ENCODE peak calls at places on chromosomes 16 and 17, in five cellular contexts. One of them, this sample, is unnamed.

GRCh38 chr16:48420437-48420836 is 35.2 kb upstream of the SIAH1 start:
- DNase-seq in transverse colon: no peak
- DNase-seq in CD8-positive, alpha-beta T cell: no peak
- DNase-seq in CD4-positive, alpha-beta memory T cell: no peak
- DNase-seq in cardiac muscle cell: no peak
- DNase-seq in this sample: no peak

GRCh38 chr17:81456798-81457197 is 55.8 kb downstream of the ACTG1 start:
- DNase-seq in transverse colon: no peak
- DNase-seq in CD8-positive, alpha-beta T cell: no peak
- DNase-seq in CD4-positive, alpha-beta memory T cell: no peak
- DNase-seq in cardiac muscle cell: peak; percentile 78
- DNase-seq in this sample: no peak

GRCh38 chr17:2692781-2693135 is 18.8 kb downstream of the CLUH start:
- DNase-seq in transverse colon: no peak
- DNase-seq in CD8-positive, alpha-beta T cell: no peak
- DNase-seq in CD4-positive, alpha-beta memory T cell: no peak
- DNase-seq in cardiac muscle cell: no peak
- DNase-seq in this sample: no peak

GRCh38 chr17:72666519-72666874 is 426.0 kb downstream of the SLC39A11 start:
- DNase-seq in transverse colon: no peak
- DNase-seq in CD8-positive, alpha-beta T cell: no peak
- DNase-seq in CD4-positive, alpha-beta memory T cell: no peak
- DNase-seq in cardiac muscle cell: no peak
- DNase-seq in this sample: no peak

GRCh38 chr17:16286947-16287562 is 66.2 kb downstream of the CENPV start:
- DNase-seq in transverse colon: peak; percentile 31
- DNase-seq in CD8-positive, alpha-beta T cell: no peak
- DNase-seq in CD4-positive, alpha-beta memory T cell: no peak
- DNase-seq in cardiac muscle cell: no peak
- DNase-seq in this sample: no peak

GRCh38 chr17:6178959-6179358 is 108.8 kb downstream of the WSCD1 start:
- DNase-seq in transverse colon: no peak
- DNase-seq in CD8-positive, alpha-beta T cell: no peak
- DNase-seq in CD4-positive, alpha-beta memory T cell: no peak
- DNase-seq in cardiac muscle cell: no peak
- DNase-seq in this sample: no peak

GRCh38 chr16:87062569-87063442 is 254.4 kb downstream of the C16orf95 start:
- DNase-seq in transverse colon: peak; percentile 55
- DNase-seq in CD8-positive, alpha-beta T cell: no peak
- DNase-seq in CD4-positive, alpha-beta memory T cell: peak; percentile 2
- DNase-seq in cardiac muscle cell: peak; percentile 89
- DNase-seq in this sample: no peak

GRCh38 chr17:39553326-39553945 is 54.3 kb downstream of the NEUROD2 start:
- DNase-seq in transverse colon: no peak
- DNase-seq in CD8-positive, alpha-beta T cell: no peak
- DNase-seq in CD4-positive, alpha-beta memory T cell: no peak
- DNase-seq in cardiac muscle cell: no peak
- DNase-seq in this sample: no peak

GRCh38 chr17:68172461-68172954 is 75.3 kb upstream of the AMZ2 start:
- DNase-seq in transverse colon: peak; percentile 81
- DNase-seq in CD8-positive, alpha-beta T cell: peak; percentile 74
- DNase-seq in CD4-positive, alpha-beta memory T cell: peak; percentile 67
- DNase-seq in cardiac muscle cell: peak; percentile 73
- DNase-seq in this sample: peak; percentile 70

GRCh38 chr17:53934931-53935330 is 112.2 kb downstream of the KIF2B start:
- DNase-seq in transverse colon: no peak
- DNase-seq in CD8-positive, alpha-beta T cell: no peak
- DNase-seq in CD4-positive, alpha-beta memory T cell: no peak
- DNase-seq in cardiac muscle cell: no peak
- DNase-seq in this sample: no peak

GRCh38 chr16:67883872-67884261 is 818 bp upstream of the NRN1L start:
- DNase-seq in transverse colon: peak; percentile 72
- DNase-seq in CD8-positive, alpha-beta T cell: peak; percentile 79
- DNase-seq in CD4-positive, alpha-beta memory T cell: peak; percentile 73
- DNase-seq in cardiac muscle cell: peak; percentile 70
- DNase-seq in this sample: peak; percentile 80
- H3K9me3 ChIP-seq in transverse colon: no peaks in the 10 kb centered on the region
- H3K9me3 ChIP-seq in CD8-positive, alpha-beta T cell: no peaks in the 10 kb centered on the region
- H3K9me3 ChIP-seq in CD4-positive, alpha-beta memory T cell: no peaks in the 10 kb centered on the region
- H3K9me3 ChIP-seq in cardiac muscle cell: no peaks in the 10 kb centered on the region
- H3K9me3 ChIP-seq in this sample: no peaks in the 10 kb centered on the region

DNA sequence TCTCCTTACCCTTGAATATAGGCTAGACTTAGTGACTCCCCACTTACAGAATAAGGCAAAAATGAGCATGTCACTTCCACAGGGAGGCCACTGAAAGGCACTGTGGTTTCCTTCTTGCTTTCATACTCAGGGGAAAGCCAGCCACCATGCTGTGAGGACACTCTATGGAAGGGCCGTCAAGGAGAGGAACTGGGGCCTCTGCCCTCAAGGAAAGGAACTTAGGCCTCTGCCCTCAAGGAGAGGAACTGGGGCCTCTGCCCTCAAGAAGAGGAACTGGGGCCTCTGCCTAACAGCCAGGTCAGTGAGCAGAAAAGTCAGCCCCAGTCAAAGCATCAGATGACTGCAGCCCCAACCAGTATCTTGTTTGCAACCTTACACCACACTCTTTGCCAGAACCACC is 30.1 kb downstream of the VPS35 start:
- DNase-seq in transverse colon: peak; percentile 12
- DNase-seq in CD8-positive, alpha-beta T cell: no peak
- DNase-seq in CD4-positive, alpha-beta memory T cell: no peak
- DNase-seq in cardiac muscle cell: peak; percentile 10
- DNase-seq in this sample: no peak
- H3K36me3 ChIP-seq in transverse colon: peaks cover 27% of the 10 kb centered on the region
- H3K36me3 ChIP-seq in CD8-positive, alpha-beta T cell: peaks cover 14% of the 10 kb centered on the region
- H3K36me3 ChIP-seq in CD4-positive, alpha-beta memory T cell: peaks cover 18% of the 10 kb centered on the region
- H3K36me3 ChIP-seq in cardiac muscle cell: peaks cover 39% of the 10 kb centered on the region
- H3K36me3 ChIP-seq in this sample: peaks cover 19% of the 10 kb centered on the region

DNA sequence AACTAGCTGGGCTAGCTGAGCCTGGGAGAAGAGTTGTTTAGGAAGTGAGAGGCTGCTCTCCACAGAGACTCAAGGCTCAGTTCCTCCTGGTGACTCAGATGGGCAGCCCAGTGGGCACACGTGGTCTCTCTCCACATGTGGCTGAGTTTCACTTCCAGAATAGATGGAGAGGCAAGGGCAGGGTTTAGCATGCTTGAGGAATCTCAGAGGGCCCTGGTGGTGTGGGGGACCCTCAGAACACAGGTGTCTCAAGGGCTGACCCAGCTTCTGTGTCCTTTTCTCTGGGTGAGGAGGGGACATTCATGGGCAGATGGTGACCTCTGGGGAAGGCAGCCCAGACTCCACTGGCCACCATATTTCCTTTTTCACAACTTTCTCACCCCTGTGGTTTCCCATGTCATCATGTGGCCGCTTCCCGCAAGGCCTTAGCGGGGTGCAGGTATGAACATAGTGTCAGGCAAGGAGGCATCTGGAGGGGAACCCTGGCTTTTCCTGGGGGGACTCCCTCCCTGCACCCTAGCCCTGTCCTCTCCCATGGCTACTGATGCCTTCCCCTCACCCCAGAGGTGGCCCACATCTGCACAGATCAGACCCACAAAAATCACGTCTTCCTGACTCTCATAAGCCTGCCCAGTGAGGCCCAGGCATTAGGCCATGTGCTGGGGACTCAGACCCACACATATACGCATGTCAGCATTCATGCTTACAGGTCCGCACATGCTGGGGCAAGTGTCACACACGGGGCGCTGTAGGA is 3.3 kb downstream of the GRN start:
- DNase-seq in transverse colon: peak; percentile 48
- DNase-seq in CD8-positive, alpha-beta T cell: no peak
- DNase-seq in CD4-positive, alpha-beta memory T cell: no peak
- DNase-seq in cardiac muscle cell: no peak
- DNase-seq in this sample: no peak
- H3K4me1 ChIP-seq in transverse colon: peaks cover 18% of the 10 kb centered on the region
- H3K4me1 ChIP-seq in CD8-positive, alpha-beta T cell: peaks cover 14% of the 10 kb centered on the region
- H3K4me1 ChIP-seq in CD4-positive, alpha-beta memory T cell: peaks cover 10% of the 10 kb centered on the region
- H3K4me1 ChIP-seq in cardiac muscle cell: no peaks in the 10 kb centered on the region
- H3K4me1 ChIP-seq in this sample: peaks cover 14% of the 10 kb centered on the region

GRCh38 chr16:35552763-35553162 is 2093.4 kb downstream of the TP53TG3F start:
- DNase-seq in transverse colon: no peak
- DNase-seq in CD8-positive, alpha-beta T cell: no peak
- DNase-seq in CD4-positive, alpha-beta memory T cell: no peak
- DNase-seq in cardiac muscle cell: no peak
- DNase-seq in this sample: no peak
- H3K9me3 ChIP-seq in transverse colon: no peaks in the 10 kb centered on the region
- H3K9me3 ChIP-seq in CD8-positive, alpha-beta T cell: no peaks in the 10 kb centered on the region
- H3K9me3 ChIP-seq in CD4-positive, alpha-beta memory T cell: peaks cover 4% of the 10 kb centered on the region
- H3K9me3 ChIP-seq in cardiac muscle cell: no peaks in the 10 kb centered on the region
- H3K9me3 ChIP-seq in this sample: no peaks in the 10 kb centered on the region

DNA sequence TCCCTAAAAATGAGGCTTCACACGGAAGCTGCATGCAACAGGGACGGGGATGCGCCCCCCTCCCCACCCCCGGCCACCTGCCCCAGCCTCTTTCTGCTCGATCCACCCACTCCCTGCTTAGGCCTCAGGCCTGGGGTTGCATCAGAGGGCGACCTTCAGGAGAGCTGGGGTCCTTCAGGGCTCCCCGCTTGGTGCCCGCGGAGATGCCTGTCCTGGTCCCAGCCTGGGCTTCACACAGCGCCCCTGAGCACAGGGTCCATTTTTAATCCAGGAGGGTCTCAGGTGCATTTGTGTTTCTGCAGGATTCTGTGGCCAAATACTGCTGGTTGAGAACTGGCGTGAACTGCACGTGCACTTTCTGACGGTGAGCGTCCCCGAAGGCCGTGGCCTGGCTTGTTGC is 7.4 kb upstream of the APRT start:
- DNase-seq in transverse colon: no peak
- DNase-seq in CD8-positive, alpha-beta T cell: no peak
- DNase-seq in CD4-positive, alpha-beta memory T cell: no peak
- DNase-seq in cardiac muscle cell: no peak
- DNase-seq in this sample: no peak
- H3K36me3 ChIP-seq in transverse colon: peaks cover 6% of the 10 kb centered on the region
- H3K36me3 ChIP-seq in CD8-positive, alpha-beta T cell: peaks cover 13% of the 10 kb centered on the region
- H3K36me3 ChIP-seq in CD4-positive, alpha-beta memory T cell: no peaks in the 10 kb centered on the region
- H3K36me3 ChIP-seq in cardiac muscle cell: no peaks in the 10 kb centered on the region
- H3K36me3 ChIP-seq in this sample: no peaks in the 10 kb centered on the region

GRCh38 chr16:11075163-11075562 is 130.8 kb downstream of the CLEC16A start:
- DNase-seq in transverse colon: no peak
- DNase-seq in CD8-positive, alpha-beta T cell: no peak
- DNase-seq in CD4-positive, alpha-beta memory T cell: no peak
- DNase-seq in cardiac muscle cell: no peak
- DNase-seq in this sample: no peak
- H3K4me1 ChIP-seq in transverse colon: peaks cover 21% of the 10 kb centered on the region
- H3K4me1 ChIP-seq in CD8-positive, alpha-beta T cell: peaks cover 18% of the 10 kb centered on the region
- H3K4me1 ChIP-seq in CD4-positive, alpha-beta memory T cell: peaks cover 48% of the 10 kb centered on the region
- H3K4me1 ChIP-seq in cardiac muscle cell: peaks cover 8% of the 10 kb centered on the region
- H3K4me1 ChIP-seq in this sample: peaks cover 37% of the 10 kb centered on the region

DNA sequence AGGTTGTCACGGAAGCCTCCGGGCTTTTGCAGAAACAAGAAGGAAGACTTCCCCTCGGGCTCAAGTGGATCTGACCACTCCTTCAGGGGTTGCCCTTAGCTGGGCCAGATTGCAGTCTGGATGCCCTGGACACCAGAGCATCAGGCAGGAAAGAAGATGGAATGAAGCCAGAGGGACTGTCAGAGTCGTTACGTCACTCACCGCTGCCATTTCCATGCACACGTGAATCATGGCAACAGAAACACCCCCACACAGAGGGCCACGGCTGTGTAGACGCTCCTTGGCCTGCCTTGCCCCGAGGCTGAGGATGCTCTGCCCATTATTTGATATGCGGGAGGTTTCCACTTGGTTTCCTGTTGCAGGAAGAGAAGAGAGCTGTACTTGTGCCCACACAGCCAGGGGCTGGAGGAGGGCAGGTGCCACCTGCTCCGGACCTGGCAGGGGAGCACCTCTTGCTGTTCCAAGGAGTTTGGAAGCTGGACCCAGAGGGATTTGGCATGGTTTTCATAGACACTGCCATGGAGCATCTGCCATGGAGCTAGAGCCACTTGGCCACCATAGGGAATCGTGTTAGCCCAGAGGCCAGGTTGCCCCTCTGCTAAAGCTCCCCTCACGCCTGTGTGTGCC is 29.4 kb downstream of the RBFOX3 start:
- DNase-seq in transverse colon: no peak
- DNase-seq in CD8-positive, alpha-beta T cell: peak; percentile 7
- DNase-seq in CD4-positive, alpha-beta memory T cell: no peak
- DNase-seq in cardiac muscle cell: no peak
- DNase-seq in this sample: no peak
- H3K9me3 ChIP-seq in transverse colon: no peaks in the 10 kb centered on the region
- H3K9me3 ChIP-seq in CD8-positive, alpha-beta T cell: no peaks in the 10 kb centered on the region
- H3K9me3 ChIP-seq in CD4-positive, alpha-beta memory T cell: no peaks in the 10 kb centered on the region
- H3K9me3 ChIP-seq in cardiac muscle cell: no peaks in the 10 kb centered on the region
- H3K9me3 ChIP-seq in this sample: no peaks in the 10 kb centered on the region